ENCODE peak calls at places on chromosome 9, in seven cellular contexts. B, E, R, G, P, L and D are unnamed samples.
A peak's percentile ranks its signal among the peaks of the same experiment; 100 is the strongest.

GRCh38 chr9:115002371-115003120 is 72.2 kb upstream of the TNFSF8 start:
- DNase-seq in B (no peak), E (no peak), R (no peak), G (no peak), P (no peak), L (no peak), D (no peak)

GRCh38 chr9:98983295-98984268 is 39.9 kb downstream of the COL15A1 start:
- DNase-seq in B (no peak), E (no peak), R (no peak), G (no peak), P (no peak), L (no peak), D (no peak)

GRCh38 chr9:99105152-99106043 is 485 bp downstream of the TGFBR1 start:
- DNase-seq in B (no peak), E (no peak), R (peak; percentile 90), G (peak; percentile 81), P (peak; percentile 52), L (no peak), D (peak; percentile 78)

GRCh38 chr9:124351672-124352468 is 63.4 kb downstream of the PSMB7 start:
- DNase-seq in B (no peak), E (no peak), R (no peak), G (no peak), P (no peak), L (no peak), D (no peak)

GRCh38 chr9:21684831-21685362 is 117.5 kb upstream of the MTAP start:
- DNase-seq in B (no peak), E (peak; percentile 99), R (no peak), G (no peak), P (peak; percentile 57), L (no peak), D (no peak)

GRCh38 chr9:125549465-125550215 is 157.4 kb downstream of the MAPKAP1 start:
- DNase-seq in B (no peak), E (no peak), R (no peak), G (no peak), P (peak; percentile 57), L (no peak), D (peak; percentile 35)

GRCh38 chr9:96044401-96044800 is 168.9 kb downstream of the ERCC6L2 start:
- DNase-seq in B (no peak), E (no peak), R (no peak), G (no peak), P (no peak), L (no peak), D (no peak)

GRCh38 chr9:68964102-68964541 is 49.8 kb downstream of the PRKACG start:
- DNase-seq in B (no peak), E (no peak), R (no peak), G (no peak), P (no peak), L (no peak), D (no peak)

GRCh38 chr9:3868466-3868865 is 342.7 kb upstream of the RFX3 start:
- DNase-seq in B (no peak), E (no peak), R (no peak), G (no peak), P (no peak), L (no peak), D (no peak)

GRCh38 chr9:109817146-109817845 is 37.3 kb downstream of the PALM2AKAP2 start:
- DNase-seq in B (no peak), E (no peak), R (no peak), G (no peak), P (no peak), L (no peak), D (no peak)

GRCh38 chr9:112091805-112092204 is 83.3 kb downstream of the SUSD1 start:
- DNase-seq in B (no peak), E (no peak), R (no peak), G (no peak), P (no peak), L (no peak), D (peak; percentile 56)

GRCh38 chr9:31740705-31741104 is 643.7 kb upstream of the ACO1 start:
- DNase-seq in B (no peak), E (no peak), R (no peak), G (no peak), P (no peak), L (no peak), D (no peak)

GRCh38 chr9:87796232-87796631 is 70.3 kb downstream of the CTSL start:
- DNase-seq in B (no peak), E (no peak), R (no peak), G (no peak), P (no peak), L (no peak), D (no peak)

GRCh38 chr9:87798276-87798833 is 72.4 kb downstream of the CTSL start:
- DNase-seq in B (no peak), E (no peak), R (no peak), G (no peak), P (no peak), L (no peak), D (no peak)

GRCh38 chr9:87795178-87795577 is 69.3 kb downstream of the CTSL start:
- DNase-seq in B (no peak), E (no peak), R (no peak), G (no peak), P (no peak), L (no peak), D (no peak)

GRCh38 chr9:87792831-87793288 is 66.9 kb downstream of the CTSL start:
- DNase-seq in B (peak; percentile 36), E (peak; percentile 63), R (no peak), G (peak; percentile 86), P (peak; percentile 46), L (no peak), D (no peak)

GRCh38 chr9:87793292-87793691 is 67.4 kb downstream of the CTSL start:
- DNase-seq in B (no peak), E (no peak), R (no peak), G (peak; percentile 38), P (peak; percentile 85), L (no peak), D (no peak)
- TF ChIP-seq JUND in B (no peak), E (no peak), R (no peak), G (no peak), P (peak; percentile 53), L (no peak), D (no peak)

GRCh38 chr9:86407022-86407421 is 52.8 kb upstream of the TUT7 start:
- DNase-seq in B (no peak), E (no peak), R (no peak), G (no peak), P (peak; percentile 54), L (no peak), D (no peak)
- TF ChIP-seq JUND in B (no peak), E (no peak), R (no peak), G (no peak), P (no peak), L (no peak), D (no peak)

DNA sequence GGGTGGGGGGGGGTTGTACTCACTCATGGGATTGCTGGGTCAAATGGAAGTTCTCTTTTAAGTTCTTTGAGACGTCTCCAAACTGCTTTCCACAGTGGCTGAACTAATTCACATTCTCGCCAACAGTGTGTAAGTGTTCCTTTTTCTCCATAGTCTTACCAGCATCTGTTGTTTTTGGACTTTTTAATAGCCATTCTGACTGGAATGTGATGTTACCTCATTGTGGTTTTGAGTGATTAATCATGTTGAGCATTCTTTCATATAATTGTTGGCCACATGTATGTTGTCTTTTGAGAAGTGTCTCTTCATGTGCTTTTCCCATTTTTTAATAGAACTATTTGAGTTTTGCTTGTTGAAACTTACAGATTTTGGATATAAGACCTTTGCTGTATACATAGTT is 94.9 kb upstream of the PLPPR1 start:
- DNase-seq in B (no peak), E (no peak), R (no peak), G (no peak), P (no peak), L (no peak), D (no peak)
- TF ChIP-seq JUND in B (no peak), E (no peak), R (no peak), G (no peak), P (no peak), L (no peak), D (no peak)

GRCh38 chr9:74735761-74736160 is 152.0 kb downstream of the TRPM6 start:
- DNase-seq in B (no peak), E (no peak), R (no peak), G (no peak), P (no peak), L (no peak), D (no peak)
- TF ChIP-seq JUND in B (no peak), E (no peak), R (no peak), G (no peak), P (no peak), L (no peak), D (no peak)

DNA sequence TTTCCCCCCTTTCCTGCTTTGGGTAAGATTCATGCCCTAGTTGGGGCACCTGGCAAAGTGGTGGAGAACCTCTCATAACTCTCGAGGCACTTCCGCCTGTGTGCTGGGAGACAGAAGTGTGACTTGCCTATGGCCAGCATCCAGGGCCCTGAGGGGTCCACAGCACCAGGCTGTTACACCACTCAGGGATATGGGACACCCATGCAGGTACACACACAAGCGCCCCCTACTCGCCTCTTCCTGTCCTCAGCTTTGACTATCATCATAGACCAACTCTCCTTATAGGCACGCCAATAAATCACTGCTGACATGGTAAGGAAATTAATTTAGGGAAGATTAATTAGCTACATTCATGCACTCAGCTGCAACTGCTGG is 45.4 kb downstream of the SHB start:
- DNase-seq in B (no peak), E (no peak), R (no peak), G (no peak), P (no peak), L (no peak), D (no peak)
- TF ChIP-seq JUND in B (no peak), E (no peak), R (no peak), G (no peak), P (no peak), L (no peak), D (no peak)

GRCh38 chr9:113247640-113248039 is 26.3 kb downstream of the SLC31A1 start:
- DNase-seq in B (no peak), E (no peak), R (no peak), G (no peak), P (no peak), L (no peak), D (no peak)
- TF ChIP-seq JUND in B (no peak), E (no peak), R (no peak), G (no peak), P (no peak), L (no peak), D (no peak)